ENCODE peak calls at places on chromosomes 7 and 10, in seven cellular contexts. One of them, this sample, is unnamed.

GRCh38 chr7:5424689-5425506 is 1.3 kb upstream of the TNRC18 start:
- DNase-seq in activated CD4-positive, alpha-beta T cell treated with anti-CD3 and anti-CD28 coated beads, Interleukin-2, amount 10 ng/mL, durations not matched to agents 7 days and 5 days: no peak
- DNase-seq in thyroid gland: peak
- DNase-seq in NCI-H1092 treated with DMSO at 0.1 percent for 48 hours: no peak
- DNase-seq in colonic mucosa: peak
- DNase-seq in T-helper 1 cell: no peak
- DNase-seq in SHP77: no peak
- DNase-seq in this sample: peak

GRCh38 chr7:54831644-54832095 is 72.7 kb upstream of the SEC61G start:
- DNase-seq in activated CD4-positive, alpha-beta T cell treated with anti-CD3 and anti-CD28 coated beads, Interleukin-2, amount 10 ng/mL, durations not matched to agents 7 days and 5 days: no peak
- DNase-seq in thyroid gland: no peak
- DNase-seq in NCI-H1092 treated with DMSO at 0.1 percent for 48 hours: no peak
- DNase-seq in colonic mucosa: no peak
- DNase-seq in T-helper 1 cell: no peak
- DNase-seq in SHP77: no peak
- DNase-seq in this sample: no peak

GRCh38 chr7:130090745-130091532 is 20.6 kb downstream of the KLHDC10 start:
- DNase-seq in activated CD4-positive, alpha-beta T cell treated with anti-CD3 and anti-CD28 coated beads, Interleukin-2, amount 10 ng/mL, durations not matched to agents 7 days and 5 days: no peak
- DNase-seq in thyroid gland: no peak
- DNase-seq in NCI-H1092 treated with DMSO at 0.1 percent for 48 hours: no peak
- DNase-seq in colonic mucosa: no peak
- DNase-seq in T-helper 1 cell: no peak
- DNase-seq in SHP77: no peak
- DNase-seq in this sample: no peak

GRCh38 chr10:100115011-100115770 is 33.5 kb upstream of the CPN1 start:
- DNase-seq in activated CD4-positive, alpha-beta T cell treated with anti-CD3 and anti-CD28 coated beads, Interleukin-2, amount 10 ng/mL, durations not matched to agents 7 days and 5 days: no peak
- DNase-seq in thyroid gland: no peak
- DNase-seq in NCI-H1092 treated with DMSO at 0.1 percent for 48 hours: no peak
- DNase-seq in colonic mucosa: no peak
- DNase-seq in T-helper 1 cell: no peak
- DNase-seq in SHP77: no peak
- DNase-seq in this sample: no peak

GRCh38 chr7:47407136-47407535 is 174.8 kb downstream of the TNS3 start:
- DNase-seq in activated CD4-positive, alpha-beta T cell treated with anti-CD3 and anti-CD28 coated beads, Interleukin-2, amount 10 ng/mL, durations not matched to agents 7 days and 5 days: no peak
- DNase-seq in thyroid gland: no peak
- DNase-seq in NCI-H1092 treated with DMSO at 0.1 percent for 48 hours: no peak
- DNase-seq in colonic mucosa: no peak
- DNase-seq in T-helper 1 cell: no peak
- DNase-seq in SHP77: no peak
- DNase-seq in this sample: no peak

GRCh38 chr10:77602231-77602912 is 35.2 kb downstream of the KCNMA1 start:
- DNase-seq in activated CD4-positive, alpha-beta T cell treated with anti-CD3 and anti-CD28 coated beads, Interleukin-2, amount 10 ng/mL, durations not matched to agents 7 days and 5 days: no peak
- DNase-seq in thyroid gland: no peak
- DNase-seq in NCI-H1092 treated with DMSO at 0.1 percent for 48 hours: no peak
- DNase-seq in colonic mucosa: no peak
- DNase-seq in T-helper 1 cell: no peak
- DNase-seq in SHP77: no peak
- DNase-seq in this sample: no peak

GRCh38 chr10:10786334-10787090 is 231.2 kb upstream of the CELF2 start:
- DNase-seq in activated CD4-positive, alpha-beta T cell treated with anti-CD3 and anti-CD28 coated beads, Interleukin-2, amount 10 ng/mL, durations not matched to agents 7 days and 5 days: no peak
- DNase-seq in thyroid gland: no peak
- DNase-seq in NCI-H1092 treated with DMSO at 0.1 percent for 48 hours: no peak
- DNase-seq in colonic mucosa: no peak
- DNase-seq in T-helper 1 cell: no peak
- DNase-seq in SHP77: no peak
- DNase-seq in this sample: no peak

GRCh38 chr7:1243290-1243963 is 10.8 kb downstream of the UNCX start:
- DNase-seq in activated CD4-positive, alpha-beta T cell treated with anti-CD3 and anti-CD28 coated beads, Interleukin-2, amount 10 ng/mL, durations not matched to agents 7 days and 5 days: no peak
- DNase-seq in thyroid gland: no peak
- DNase-seq in NCI-H1092 treated with DMSO at 0.1 percent for 48 hours: no peak
- DNase-seq in colonic mucosa: no peak
- DNase-seq in T-helper 1 cell: no peak
- DNase-seq in SHP77: no peak
- DNase-seq in this sample: no peak

GRCh38 chr7:24365606-24366005 is 81.6 kb downstream of the NPY start:
- DNase-seq in activated CD4-positive, alpha-beta T cell treated with anti-CD3 and anti-CD28 coated beads, Interleukin-2, amount 10 ng/mL, durations not matched to agents 7 days and 5 days: no peak
- DNase-seq in thyroid gland: no peak
- DNase-seq in NCI-H1092 treated with DMSO at 0.1 percent for 48 hours: no peak
- DNase-seq in colonic mucosa: no peak
- DNase-seq in T-helper 1 cell: no peak
- DNase-seq in SHP77: no peak
- DNase-seq in this sample: no peak

GRCh38 chr7:158357106-158357897 is 230.3 kb downstream of the PTPRN2 start:
- DNase-seq in activated CD4-positive, alpha-beta T cell treated with anti-CD3 and anti-CD28 coated beads, Interleukin-2, amount 10 ng/mL, durations not matched to agents 7 days and 5 days: no peak
- DNase-seq in thyroid gland: no peak
- DNase-seq in NCI-H1092 treated with DMSO at 0.1 percent for 48 hours: no peak
- DNase-seq in colonic mucosa: no peak
- DNase-seq in T-helper 1 cell: no peak
- DNase-seq in SHP77: no peak
- DNase-seq in this sample: no peak

GRCh38 chr10:61594430-61594829 is 68.3 kb upstream of the CABCOCO1 start:
- DNase-seq in activated CD4-positive, alpha-beta T cell treated with anti-CD3 and anti-CD28 coated beads, Interleukin-2, amount 10 ng/mL, durations not matched to agents 7 days and 5 days: no peak
- DNase-seq in thyroid gland: no peak
- DNase-seq in NCI-H1092 treated with DMSO at 0.1 percent for 48 hours: no peak
- DNase-seq in colonic mucosa: no peak
- DNase-seq in T-helper 1 cell: no peak
- DNase-seq in SHP77: no peak
- DNase-seq in this sample: no peak

GRCh38 chr7:54811925-54812264 is 52.9 kb upstream of the SEC61G start:
- DNase-seq in activated CD4-positive, alpha-beta T cell treated with anti-CD3 and anti-CD28 coated beads, Interleukin-2, amount 10 ng/mL, durations not matched to agents 7 days and 5 days: no peak
- DNase-seq in thyroid gland: no peak
- DNase-seq in NCI-H1092 treated with DMSO at 0.1 percent for 48 hours: no peak
- DNase-seq in colonic mucosa: no peak
- DNase-seq in T-helper 1 cell: no peak
- DNase-seq in SHP77: no peak
- DNase-seq in this sample: no peak

This sample was measured in MM.1S.